ENCODE peak calls at places on chromosomes 4 and X, in seven cellular contexts. One of them, this sample, is unnamed.
A peak's percentile ranks its signal among the peaks of the same experiment; 100 is the strongest.

GRCh38 chr4:167622481-167623240 is 388.4 kb upstream of the SPOCK3 start:
- DNase-seq in GM23338: peak; percentile 75
- DNase-seq in HCT116: peak; percentile 46
- DNase-seq in PC-3: peak; percentile 69
- DNase-seq in GM23248: peak; percentile 59
- DNase-seq in SK-N-SH: peak; percentile 53
- DNase-seq in hepatocyte: peak; percentile 82
- DNase-seq in this sample: peak; percentile 47

GRCh38 chr4:174152717-174153466 is 130.6 kb downstream of the FBXO8 start:
- DNase-seq in hepatocyte: no peak
- DNase-seq in GM23338: peak; percentile 54
- DNase-seq in GM23248: no peak
- DNase-seq in SK-N-SH: no peak
- DNase-seq in PC-3: no peak
- DNase-seq in HCT116: no peak
- DNase-seq in this sample: no peak

GRCh38 chr4:93394488-93395185 is 433.9 kb upstream of the ATOH1 start:
- DNase-seq in GM23248: peak; percentile 40
- DNase-seq in GM23338: no peak
- DNase-seq in SK-N-SH: no peak
- DNase-seq in PC-3: peak; percentile 30
- DNase-seq in HCT116: no peak
- DNase-seq in hepatocyte: no peak
- DNase-seq in this sample: no peak

GRCh38 chr4:184648220-184649025 is 824 bp downstream of the CASP3 start:
- DNase-seq in GM23248: peak; percentile 80
- DNase-seq in hepatocyte: peak; percentile 69
- DNase-seq in SK-N-SH: peak; percentile 62
- DNase-seq in PC-3: peak; percentile 35
- DNase-seq in GM23338: peak; percentile 54
- DNase-seq in HCT116: no peak
- DNase-seq in this sample: peak; percentile 72

GRCh38 chr4:6340446-6341015 is 70.9 kb downstream of the WFS1 start:
- DNase-seq in hepatocyte: no peak
- DNase-seq in SK-N-SH: no peak
- DNase-seq in PC-3: no peak
- DNase-seq in HCT116: no peak
- DNase-seq in GM23248: no peak
- DNase-seq in GM23338: no peak
- DNase-seq in this sample: no peak

GRCh38 chr4:112183252-112183651 is 38.0 kb downstream of the FAM241A start:
- DNase-seq in HCT116: no peak
- DNase-seq in GM23248: peak; percentile 19
- DNase-seq in hepatocyte: no peak
- DNase-seq in SK-N-SH: no peak
- DNase-seq in GM23338: no peak
- DNase-seq in PC-3: no peak
- DNase-seq in this sample: no peak

GRCh38 chr4:174324725-174325124 is 41.0 kb downstream of the CEP44 start:
- DNase-seq in GM23248: peak; percentile 54
- DNase-seq in PC-3: peak; percentile 14
- DNase-seq in HCT116: no peak
- DNase-seq in GM23338: no peak
- DNase-seq in hepatocyte: no peak
- DNase-seq in SK-N-SH: no peak
- DNase-seq in this sample: no peak

GRCh38 chr4:159221280-159221679 is 118.4 kb downstream of the RAPGEF2 start:
- DNase-seq in GM23248: no peak
- DNase-seq in SK-N-SH: no peak
- DNase-seq in GM23338: no peak
- DNase-seq in hepatocyte: no peak
- DNase-seq in PC-3: no peak
- DNase-seq in HCT116: no peak
- DNase-seq in this sample: no peak

GRCh38 chr4:109009909-109010308 is 247.1 kb upstream of the ETNPPL start:
- DNase-seq in HCT116: no peak
- DNase-seq in PC-3: no peak
- DNase-seq in GM23248: peak; percentile 84
- DNase-seq in hepatocyte: peak; percentile 21
- DNase-seq in SK-N-SH: peak; percentile 20
- DNase-seq in GM23338: no peak
- DNase-seq in this sample: no peak

GRCh38 chr4:4642201-4643025 is 100.6 kb upstream of the STX18 start:
- DNase-seq in GM23248: no peak
- DNase-seq in hepatocyte: no peak
- DNase-seq in GM23338: peak; percentile 55
- DNase-seq in SK-N-SH: no peak
- DNase-seq in HCT116: no peak
- DNase-seq in PC-3: no peak
- DNase-seq in this sample: no peak

GRCh38 chr4:28565434-28565833 is 1704.8 kb downstream of the STIM2 start:
- DNase-seq in PC-3: no peak
- DNase-seq in SK-N-SH: no peak
- DNase-seq in GM23338: no peak
- DNase-seq in GM23248: peak; percentile 9
- DNase-seq in hepatocyte: no peak
- DNase-seq in HCT116: no peak
- DNase-seq in this sample: no peak

GRCh38 chr4:173226401-173226888 is 57.8 kb downstream of the GALNT7 start:
- DNase-seq in hepatocyte: no peak
- DNase-seq in GM23338: no peak
- DNase-seq in HCT116: no peak
- DNase-seq in PC-3: no peak
- DNase-seq in SK-N-SH: no peak
- DNase-seq in GM23248: no peak
- DNase-seq in this sample: no peak

GRCh38 chr4:148312996-148313490 is 129.2 kb downstream of the NR3C2 start:
- DNase-seq in hepatocyte: no peak
- DNase-seq in SK-N-SH: no peak
- DNase-seq in GM23338: no peak
- DNase-seq in GM23248: no peak
- DNase-seq in PC-3: no peak
- DNase-seq in HCT116: no peak
- DNase-seq in this sample: no peak

GRCh38 chr4:142815834-142816233 is 30.3 kb downstream of the INPP4B start:
- DNase-seq in hepatocyte: no peak
- DNase-seq in HCT116: peak; percentile 13
- DNase-seq in GM23248: peak; percentile 91
- DNase-seq in PC-3: peak; percentile 62
- DNase-seq in SK-N-SH: no peak
- DNase-seq in GM23338: no peak
- DNase-seq in this sample: no peak

GRCh38 chr4:38654273-38654672 is 9.7 kb upstream of the KLF3 start:
- DNase-seq in GM23338: no peak
- DNase-seq in HCT116: no peak
- DNase-seq in hepatocyte: no peak
- DNase-seq in PC-3: no peak
- DNase-seq in SK-N-SH: no peak
- DNase-seq in GM23248: no peak
- DNase-seq in this sample: no peak

GRCh38 chr4:38865445-38865844 is 2.2 kb upstream of the FAM114A1 start:
- DNase-seq in SK-N-SH: no peak
- DNase-seq in hepatocyte: peak; percentile 38
- DNase-seq in GM23248: no peak
- DNase-seq in GM23338: no peak
- DNase-seq in PC-3: no peak
- DNase-seq in HCT116: no peak
- DNase-seq in this sample: no peak

GRCh38 chrX:69083785-69084184 is 81.5 kb downstream of the PJA1 start:
- DNase-seq in PC-3: no peak
- DNase-seq in GM23338: no peak
- DNase-seq in hepatocyte: no peak
- DNase-seq in GM23248: no peak
- DNase-seq in HCT116: no peak
- DNase-seq in SK-N-SH: no peak
- DNase-seq in this sample: no peak

GRCh38 chr4:106615961-106616360 is 247.4 kb upstream of the GIMD1 start:
- DNase-seq in hepatocyte: no peak
- DNase-seq in GM23248: peak; percentile 11
- DNase-seq in GM23338: no peak
- DNase-seq in HCT116: no peak
- DNase-seq in PC-3: peak; percentile 12
- DNase-seq in SK-N-SH: no peak
- DNase-seq in this sample: no peak

DNA sequence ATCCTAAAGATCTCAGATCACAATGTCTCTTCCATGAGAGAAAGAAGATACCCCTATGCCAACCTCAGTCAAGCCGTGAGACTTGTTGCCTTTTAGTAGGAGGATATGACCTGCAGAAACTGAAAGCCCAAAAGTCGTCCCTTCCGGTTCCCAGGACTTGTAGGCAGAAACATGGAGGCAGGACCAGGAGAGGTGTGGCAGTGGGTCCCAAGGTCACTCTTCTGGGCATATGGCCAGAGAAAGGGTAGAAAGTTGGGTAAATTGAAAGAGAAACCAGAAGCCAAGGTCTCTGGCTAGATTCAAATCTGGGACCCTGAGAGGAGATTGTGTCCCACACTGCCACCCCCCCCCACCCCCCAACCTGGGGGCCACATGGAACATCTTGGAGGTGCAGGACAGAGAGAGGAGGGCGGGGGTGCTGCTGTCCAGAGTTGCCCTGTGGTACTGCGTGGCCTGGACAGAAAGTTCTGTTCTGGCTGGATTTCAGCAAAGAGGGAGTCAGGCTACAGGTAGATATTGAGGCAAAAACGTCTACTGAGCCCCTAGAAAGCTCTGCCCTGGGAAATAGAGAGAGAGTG is 55.4 kb downstream of the DDX3X start:
- DNase-seq in GM23338: no peak
- DNase-seq in PC-3: no peak
- DNase-seq in SK-N-SH: no peak
- DNase-seq in GM23248: no peak
- DNase-seq in HCT116: no peak
- DNase-seq in hepatocyte: no peak
- DNase-seq in this sample: no peak
- TF ChIP-seq EZH2phosphoT487 in GM23338: no peak
- TF ChIP-seq EZH2phosphoT487 in PC-3: no peak
- TF ChIP-seq EZH2phosphoT487 in SK-N-SH: no peak
- TF ChIP-seq EZH2phosphoT487 in GM23248: no peak
- TF ChIP-seq EZH2phosphoT487 in HCT116: no peak
- TF ChIP-seq EZH2phosphoT487 in hepatocyte: no peak
- TF ChIP-seq EZH2phosphoT487 in this sample: no peak

GRCh38 chrX:20421697-20422096 is 155.0 kb upstream of the RPS6KA3 start:
- DNase-seq in HCT116: no peak
- DNase-seq in PC-3: no peak
- DNase-seq in hepatocyte: no peak
- DNase-seq in GM23338: no peak
- DNase-seq in SK-N-SH: no peak
- DNase-seq in GM23248: no peak
- DNase-seq in this sample: no peak
- H3K36me3 ChIP-seq in HCT116: no peaks in the 10 kb centered on the region
- H3K36me3 ChIP-seq in PC-3: no peaks in the 10 kb centered on the region
- H3K36me3 ChIP-seq in hepatocyte: no peaks in the 10 kb centered on the region
- H3K36me3 ChIP-seq in GM23338: no peaks in the 10 kb centered on the region
- H3K36me3 ChIP-seq in SK-N-SH: no peaks in the 10 kb centered on the region
- H3K36me3 ChIP-seq in GM23248: no peaks in the 10 kb centered on the region
- H3K36me3 ChIP-seq in this sample: no peaks in the 10 kb centered on the region

GRCh38 chr4:73947239-73947985 is 34.4 kb downstream of the PF4 start:
- DNase-seq in SK-N-SH: no peak
- DNase-seq in GM23338: no peak
- DNase-seq in HCT116: no peak
- DNase-seq in PC-3: peak; percentile 12
- DNase-seq in GM23248: no peak
- DNase-seq in hepatocyte: no peak
- DNase-seq in this sample: no peak

GRCh38 chr4:73945140-73945539 is 36.7 kb downstream of the PF4 start:
- DNase-seq in SK-N-SH: no peak
- DNase-seq in GM23338: peak; percentile 39
- DNase-seq in HCT116: no peak
- DNase-seq in GM23248: no peak
- DNase-seq in PC-3: no peak
- DNase-seq in hepatocyte: no peak
- DNase-seq in this sample: no peak

GRCh38 chr4:73945674-73946449 is 36.0 kb downstream of the PF4 start:
- DNase-seq in HCT116: no peak
- DNase-seq in hepatocyte: no peak
- DNase-seq in GM23338: no peak
- DNase-seq in SK-N-SH: no peak
- DNase-seq in PC-3: no peak
- DNase-seq in GM23248: no peak
- DNase-seq in this sample: no peak

GRCh38 chr4:73943555-73943954 is 38.3 kb downstream of the PF4 start:
- DNase-seq in GM23248: no peak
- DNase-seq in HCT116: no peak
- DNase-seq in PC-3: no peak
- DNase-seq in hepatocyte: no peak
- DNase-seq in GM23338: peak; percentile 82
- DNase-seq in SK-N-SH: no peak
- DNase-seq in this sample: no peak

DNA sequence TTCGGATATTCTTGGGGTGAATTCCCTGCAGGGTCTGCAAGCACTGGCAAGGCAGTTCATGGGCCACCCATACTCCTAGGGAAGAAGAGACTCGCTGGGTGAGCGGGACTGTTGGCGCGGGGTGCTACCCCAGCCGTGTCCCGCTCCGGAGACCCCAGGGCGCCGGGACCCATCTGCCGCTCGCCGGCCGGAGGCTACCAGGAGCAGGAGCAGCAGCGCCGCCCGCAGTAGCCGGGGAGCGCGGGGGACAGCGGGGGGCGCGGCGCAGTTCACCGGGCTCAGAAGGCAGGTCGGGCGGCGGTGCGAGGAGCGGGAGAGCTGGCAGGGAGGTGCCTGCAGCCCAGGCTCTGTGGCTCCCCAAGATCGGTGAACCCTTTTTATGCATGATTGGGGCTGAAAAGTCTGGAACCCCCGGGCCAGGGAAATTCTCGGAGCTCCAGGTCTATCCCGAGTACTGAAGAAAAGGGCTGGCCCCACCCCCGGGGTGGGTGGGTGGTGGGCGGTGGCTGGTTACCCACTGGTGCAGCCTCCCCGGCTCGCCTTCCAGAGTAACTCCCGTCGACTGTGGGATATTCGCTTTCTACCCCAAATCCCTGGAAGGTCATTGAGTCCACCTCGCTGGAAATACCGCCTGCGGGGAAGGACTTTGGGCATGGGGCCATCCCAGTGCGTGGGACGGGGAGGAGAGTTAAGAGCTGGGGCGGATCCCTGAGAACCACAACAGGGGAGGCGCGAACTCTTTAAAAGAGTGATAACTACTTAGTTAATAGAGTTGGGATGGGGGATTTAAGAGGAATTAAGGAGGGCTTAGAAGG is 37.6 kb downstream of the PF4 start:
- DNase-seq in PC-3: no peak
- DNase-seq in GM23248: peak; percentile 58
- DNase-seq in hepatocyte: peak; percentile 42
- DNase-seq in GM23338: peak; percentile 69
- DNase-seq in SK-N-SH: peak; percentile 11
- DNase-seq in HCT116: no peak
- DNase-seq in this sample: no peak
- H3K4me2 ChIP-seq in PC-3: no peak overlapping the region
- H3K4me2 ChIP-seq in GM23248: peak overlapping the region; percentile 75
- H3K4me2 ChIP-seq in hepatocyte: peak overlapping the region; percentile 98
- H3K4me2 ChIP-seq in GM23338: peak overlapping the region; percentile 79
- H3K4me2 ChIP-seq in SK-N-SH: no peak overlapping the region
- H3K4me2 ChIP-seq in HCT116: no peak overlapping the region
- H3K4me2 ChIP-seq in this sample: no peak overlapping the region

GRCh38 chrX:115174548-115174947 is 14.7 kb upstream of the RBMXL3 start:
- DNase-seq in GM23338: no peak
- DNase-seq in SK-N-SH: no peak
- DNase-seq in HCT116: no peak
- DNase-seq in PC-3: no peak
- DNase-seq in GM23248: no peak
- DNase-seq in hepatocyte: no peak
- DNase-seq in this sample: no peak
- TF ChIP-seq EZH2phosphoT487 in GM23338: no peak
- TF ChIP-seq EZH2phosphoT487 in SK-N-SH: no peak
- TF ChIP-seq EZH2phosphoT487 in HCT116: no peak
- TF ChIP-seq EZH2phosphoT487 in PC-3: no peak
- TF ChIP-seq EZH2phosphoT487 in GM23248: no peak
- TF ChIP-seq EZH2phosphoT487 in hepatocyte: no peak
- TF ChIP-seq EZH2phosphoT487 in this sample: no peak

This sample was measured in OCI-LY7.